ENCODE peak calls at places on chromosomes 4 and X, in four cellular contexts. Z is H9, J is mesendoderm, A is H1. S is an unnamed sample.

GRCh38 chr4:139686988-139687387 is 21.4 kb downstream of the MGST2 start:
- DNase-seq in A (no peak), Z (no peak), J (no peak), S (no peak)

GRCh38 chrX:65924938-65925507 is 114.9 kb downstream of the VSIG4 start:
- DNase-seq in Z (no peak), A (no peak), J (no peak), S (no peak)

GRCh38 chrX:12443534-12444098 is 305.3 kb downstream of the FRMPD4 start:
- DNase-seq in J (no peak), A (no peak), Z (no peak), S (no peak)

GRCh38 chr4:3431446-3431993 is 10.2 kb upstream of the HGFAC start:
- DNase-seq in J (no peak), Z (no peak), A (no peak), S (no peak)

GRCh38 chrX:154050113-154050495 is 30.4 kb upstream of the IRAK1 start:
- DNase-seq in A (no peak), Z (no peak), J (no peak), S (no peak)

GRCh38 chr4:112112590-112113170 is 32.6 kb upstream of the FAM241A start:
- DNase-seq in J (no peak), A (no peak), Z (no peak), S (no peak)

GRCh38 chrX:67544871-67545771 is 1.3 kb downstream of the AR start:
- DNase-seq in J (peak), A (peak), Z (peak), S (peak)

GRCh38 chr4:7073526-7074390 is 5.9 kb upstream of the GRPEL1 start:
- DNase-seq in A (peak), J (peak), Z (peak), S (peak)

GRCh38 chr4:15194520-15194919 is 192.2 kb downstream of the CPEB2 start:
- DNase-seq in A (no peak), Z (no peak), J (no peak), S (peak)

GRCh38 chr4:75494563-75494962 is 19.6 kb downstream of the RCHY1 start:
- DNase-seq in A (no peak), Z (no peak), J (no peak), S (peak)

GRCh38 chrX:81121513-81122363 is 80.0 kb downstream of the HMGN5 start:
- DNase-seq in Z (peak), J (peak), A (peak), S (peak)

GRCh38 chr4:28360681-28361080 is 1500.0 kb downstream of the STIM2 start:
- DNase-seq in J (no peak), Z (no peak), A (no peak), S (peak)

GRCh38 chr4:53614616-53615015 is 23.3 kb upstream of the LNX1 start:
- DNase-seq in A (no peak), Z (peak), J (no peak), S (no peak)

GRCh38 chr4:177740563-177740962 is 298.3 kb upstream of the AGA start:
- DNase-seq in J (no peak), Z (no peak), A (no peak), S (peak)

GRCh38 chrX:115183980-115184379 is 5.2 kb upstream of the RBMXL3 start:
- DNase-seq in J (no peak), Z (no peak), A (no peak), S (peak)

GRCh38 chr4:125042031-125042430 is 272.7 kb upstream of the FAT4 start:
- DNase-seq in Z (no peak), J (no peak), A (no peak), S (no peak)

GRCh38 chr4:185549095-185549494 is 13.8 kb upstream of the PDLIM3 start:
- DNase-seq in J (no peak), A (no peak), Z (no peak), S (no peak)

GRCh38 chrX:118823263-118824172 is at the start of gene ZCCHC12:
- DNase-seq in J (peak), Z (peak), A (peak), S (peak)

GRCh38 chr4:23932935-23933334 is 43.1 kb upstream of the PPARGC1A start:
- DNase-seq in J (peak), Z (peak), A (no peak), S (peak)

GRCh38 chr4:100286601-100287000 is 96.3 kb upstream of the DDIT4L start:
- DNase-seq in Z (peak), A (no peak), J (peak), S (no peak)
- H4K5ac ChIP-seq in Z (no peak), A (no peak), J (no peak), S (no peak)

GRCh38 chrX:45143455-45143854 is 57.2 kb downstream of the DIPK2B start:
- DNase-seq in A (no peak), Z (no peak), J (no peak), S (no peak)
- H4K5ac ChIP-seq in A (no peak), Z (no peak), J (no peak), S (no peak)

GRCh38 chr4:95758001-95758400 is 81.9 kb upstream of the PDHA2 start:
- DNase-seq in A (no peak), J (no peak), Z (no peak), S (no peak)

GRCh38 chr4:95754667-95755066 is 85.2 kb upstream of the PDHA2 start:
- DNase-seq in A (no peak), J (no peak), Z (no peak), S (no peak)
- H4K5ac ChIP-seq in A (no peak), J (no peak), Z (no peak), S (no peak)

DNA sequence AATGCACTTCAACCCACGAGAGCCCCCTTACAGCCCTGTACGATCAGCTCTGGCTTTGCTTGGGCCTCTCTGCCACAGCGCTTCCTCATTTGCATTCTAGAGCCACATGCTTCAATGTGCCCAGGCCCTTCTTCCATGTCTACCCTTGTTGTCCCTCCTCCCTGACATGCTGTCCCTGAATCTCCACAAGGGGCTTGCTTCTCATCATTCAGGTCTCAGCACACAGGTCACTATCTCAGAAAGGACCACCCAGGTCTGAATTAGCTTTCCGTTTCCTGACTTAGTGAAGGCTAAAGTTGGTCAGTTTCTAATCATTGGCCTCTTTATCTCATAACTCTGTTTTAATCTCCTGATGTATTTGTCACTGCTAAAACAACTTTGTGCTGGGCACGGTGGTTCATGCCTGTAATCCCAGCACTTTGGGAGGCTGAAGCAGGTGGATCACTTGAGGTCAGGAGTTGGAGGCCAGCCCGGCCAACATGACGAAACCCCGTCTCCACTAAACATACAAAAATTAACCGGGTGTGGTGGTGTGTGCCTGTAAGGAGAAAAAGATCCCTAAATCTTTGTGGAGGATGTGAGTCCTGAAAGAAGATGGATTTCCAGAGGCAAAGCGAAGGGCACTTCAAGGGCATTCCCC is 17.9 kb upstream of the SLC34A2 start:
- DNase-seq in Z (no peak), A (no peak), J (peak), S (no peak)
- H4K5ac ChIP-seq in Z (no peak), A (no peak), J (no peak), S (no peak)

GRCh38 chr4:47839259-47839658 is 1.4 kb upstream of the CORIN start:
- DNase-seq in A (no peak), Z (no peak), J (peak), S (peak)
- H4K5ac ChIP-seq in A (no peak), Z (no peak), J (no peak), S (no peak)

DNA sequence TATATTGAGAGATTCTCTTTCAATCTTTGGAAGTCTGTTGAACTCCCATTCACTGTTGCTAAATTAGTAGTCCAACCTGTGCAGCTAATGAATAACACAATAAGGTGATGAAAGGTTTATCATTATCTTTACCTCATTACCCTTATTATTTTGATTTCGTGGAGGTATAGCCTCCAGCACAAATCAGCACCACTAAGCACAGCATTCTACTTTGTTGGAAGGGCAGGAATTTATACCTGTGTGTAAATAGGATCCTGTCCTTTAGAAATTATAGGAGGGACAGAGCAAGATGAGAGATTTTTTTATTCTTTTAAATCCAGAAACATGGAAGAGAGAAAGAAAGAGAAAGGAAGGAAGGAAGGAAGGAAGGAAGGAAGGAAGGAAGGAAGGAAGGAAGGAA is 454.1 kb downstream of the PDGFC start:
- DNase-seq in J (no peak), Z (no peak), A (no peak), S (no peak)
- H4K5ac ChIP-seq in J (no peak), Z (no peak), A (no peak), S (no peak)

GRCh38 chr4:158940276-158940675 is 162.6 kb upstream of the RAPGEF2 start:
- DNase-seq in A (no peak), J (no peak), Z (no peak), S (no peak)
- H4K5ac ChIP-seq in A (no peak), J (no peak), Z (no peak), S (no peak)

S was measured in IMR-90.